ENCODE peak calls at places on chromosome 12, in seven cellular contexts. U is foreskin fibroblast, O is astrocyte of the spinal cord, V is colonic mucosa, G is astrocyte, J is PC-9, I is H9. Q is an unnamed sample.

GRCh38 chr12:130872179-130873096 is 572 bp downstream of the RAN start:
- DNase-seq in I (no peak), O (peak), G (peak), V (no peak), U (peak), J (peak), Q (peak)

GRCh38 chr12:49335118-49335954 is 1.7 kb downstream of the C1QL4 start:
- DNase-seq in I (no peak), O (no peak), U (no peak), J (no peak), G (no peak), V (no peak), Q (no peak)

GRCh38 chr12:104090685-104091084 is 26.4 kb downstream of the HCFC2 start:
- DNase-seq in O (no peak), G (no peak), V (no peak), J (no peak), I (no peak), U (no peak), Q (no peak)

GRCh38 chr12:132827763-132828703 is 636 bp downstream of the GOLGA3 start:
- DNase-seq in G (peak), O (peak), J (peak), U (peak), I (no peak), V (peak), Q (peak)

GRCh38 chr12:46177842-46178608 is 90.8 kb downstream of the SLC38A1 start:
- DNase-seq in U (no peak), G (no peak), I (no peak), J (no peak), V (no peak), O (no peak), Q (no peak)

GRCh38 chr12:65675141-65675621 is 149.1 kb upstream of the HMGA2 start:
- DNase-seq in V (no peak), J (no peak), I (no peak), G (peak), O (peak), U (peak), Q (no peak)

GRCh38 chr12:96397756-96398421 is 2.4 kb downstream of the CDK17 start:
- DNase-seq in V (no peak), O (peak), I (no peak), G (peak), J (no peak), U (no peak), Q (no peak)

GRCh38 chr12:109738878-109739665 is 25.4 kb downstream of the FAM222A start:
- DNase-seq in O (no peak), V (no peak), J (no peak), I (peak), G (peak), U (peak), Q (no peak)

GRCh38 chr12:132158677-132159554 is 14.7 kb downstream of the NOC4L start:
- DNase-seq in V (no peak), J (no peak), U (no peak), G (no peak), I (no peak), O (no peak), Q (no peak)

GRCh38 chr12:115267464-115267863 is 583.5 kb upstream of the TBX3 start:
- DNase-seq in J (no peak), G (no peak), U (peak), V (no peak), I (no peak), O (no peak), Q (no peak)

DNA sequence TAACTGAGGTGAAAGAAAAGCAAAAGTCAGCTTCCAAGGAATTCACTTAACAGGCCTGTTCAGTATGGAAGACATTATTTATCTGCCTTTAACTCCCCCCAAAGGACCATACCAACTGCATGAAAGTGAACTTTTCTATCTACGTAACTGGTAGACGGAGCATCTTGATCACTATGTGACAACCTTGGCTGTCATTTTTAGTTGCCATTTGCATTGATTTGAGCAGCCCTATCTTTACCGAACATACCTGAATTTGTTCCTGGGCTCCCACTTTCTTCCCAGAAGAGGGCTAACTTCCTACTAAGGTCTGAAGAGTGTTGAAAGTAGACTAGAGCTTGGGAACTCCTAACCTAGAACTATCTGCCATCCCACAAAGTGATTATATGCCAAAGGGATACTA is 9.4 kb downstream of the SRSF9 start:
- DNase-seq in I (no peak), O (no peak), G (no peak), J (no peak), V (no peak), U (no peak), Q (no peak)
- TF ChIP-seq CTCF in I (no peak), O (no peak), G (no peak), J (no peak), V (no peak), U (no peak), Q (no peak)

DNA sequence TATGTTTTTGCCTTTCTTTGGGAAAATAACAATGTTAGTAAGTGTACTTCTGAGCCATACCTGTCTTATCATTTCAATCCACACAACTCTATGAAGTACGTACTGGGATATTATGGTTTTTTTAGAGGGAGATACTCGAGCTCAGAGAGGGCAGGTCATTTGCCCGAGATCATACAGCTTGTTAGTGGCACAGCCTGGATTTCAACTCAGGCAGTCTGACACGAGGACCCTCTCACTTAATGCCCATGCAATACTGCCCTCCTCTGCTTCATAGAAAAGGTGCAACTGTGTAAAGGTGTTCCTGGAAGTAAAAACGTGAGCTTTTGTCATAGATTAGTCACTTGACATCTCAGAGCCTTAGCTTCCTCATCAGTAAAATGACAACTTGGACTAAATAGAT is 128.0 kb downstream of the NDUFA12 start:
- DNase-seq in V (no peak), G (no peak), J (peak), O (peak), U (no peak), I (peak), Q (peak)
- TF ChIP-seq CTCF in V (peak), G (no peak), J (peak), O (peak), U (no peak), I (peak), Q (peak)

GRCh38 chr12:41304526-41304925 is 116.4 kb downstream of the PDZRN4 start:
- DNase-seq in U (no peak), I (no peak), G (no peak), J (peak), O (no peak), V (no peak), Q (no peak)

GRCh38 chr12:41302979-41303403 is 114.9 kb downstream of the PDZRN4 start:
- DNase-seq in U (no peak), O (no peak), I (no peak), V (no peak), G (no peak), J (no peak), Q (no peak)
- TF ChIP-seq CTCF in U (no peak), O (no peak), I (no peak), V (no peak), G (no peak), J (no peak), Q (no peak)

DNA sequence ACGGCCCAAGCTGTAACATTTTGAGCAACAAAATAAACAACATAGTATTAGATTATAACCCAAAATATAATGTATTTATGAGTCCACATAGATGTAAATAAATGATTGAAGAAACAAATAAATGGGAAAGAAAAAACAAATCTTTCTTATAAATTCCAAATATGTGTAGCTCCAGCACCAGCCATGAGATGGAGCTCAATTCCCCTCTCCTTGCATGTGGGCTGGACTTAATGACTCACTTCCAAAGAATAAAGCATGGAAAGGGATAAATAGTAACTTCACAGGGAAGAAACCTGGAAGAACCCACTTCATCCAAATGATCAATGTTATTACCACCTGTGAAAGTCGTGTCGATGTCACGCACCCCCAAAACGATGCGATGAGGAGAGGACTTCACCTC is 158.8 kb downstream of the RPAP3 start:
- DNase-seq in I (no peak), G (peak), O (peak), U (peak), V (no peak), J (no peak), Q (no peak)
- TF ChIP-seq CTCF in I (peak), G (peak), O (peak), U (peak), V (no peak), J (peak), Q (no peak)

DNA sequence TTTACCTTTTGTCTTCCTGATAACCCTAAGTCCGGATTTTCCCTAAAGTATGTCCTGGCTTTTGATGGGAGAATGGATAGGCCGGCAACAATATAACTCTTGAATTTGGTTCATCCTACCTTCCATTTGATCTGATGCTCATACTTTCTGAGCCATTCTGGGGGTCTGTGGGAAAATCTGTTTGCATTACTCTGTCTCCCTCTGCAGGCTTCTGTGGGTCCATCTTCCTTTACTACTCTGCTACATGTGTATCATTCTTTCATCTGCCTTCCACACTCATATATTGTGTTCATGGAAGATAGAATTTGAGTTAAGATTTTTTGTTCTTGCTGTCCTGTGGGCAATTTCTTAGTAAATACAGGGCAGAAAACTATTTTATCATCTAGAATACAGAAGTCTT is 101.5 kb downstream of the NAV3 start:
- DNase-seq in V (no peak), O (no peak), G (no peak), U (no peak), I (peak), J (no peak), Q (no peak)
- TF ChIP-seq CTCF in V (no peak), O (peak), G (peak), U (no peak), I (peak), J (no peak), Q (no peak)

DNA sequence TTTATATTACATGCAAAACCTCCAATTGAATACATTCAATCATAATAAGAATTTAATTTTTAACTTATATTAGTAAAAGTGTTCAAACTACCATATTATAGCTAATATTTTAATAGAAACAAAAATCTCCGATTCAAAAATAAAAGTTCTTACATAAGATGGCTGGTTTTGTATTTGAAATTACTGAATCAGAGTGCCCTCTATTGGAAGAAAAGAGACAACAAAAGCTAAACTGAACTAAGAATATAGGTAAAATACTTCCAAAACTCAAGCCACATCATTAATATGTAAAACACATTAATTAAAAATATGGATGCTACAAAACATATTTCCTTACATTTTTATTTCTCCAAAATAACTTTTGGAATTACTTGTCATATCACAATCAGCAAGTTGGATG is 120.3 kb downstream of the GARIN6 start:
- DNase-seq in U (peak), O (peak), V (no peak), J (no peak), G (peak), I (no peak), Q (no peak)
- TF ChIP-seq CTCF in U (peak), O (peak), V (no peak), J (peak), G (peak), I (peak), Q (peak)

DNA sequence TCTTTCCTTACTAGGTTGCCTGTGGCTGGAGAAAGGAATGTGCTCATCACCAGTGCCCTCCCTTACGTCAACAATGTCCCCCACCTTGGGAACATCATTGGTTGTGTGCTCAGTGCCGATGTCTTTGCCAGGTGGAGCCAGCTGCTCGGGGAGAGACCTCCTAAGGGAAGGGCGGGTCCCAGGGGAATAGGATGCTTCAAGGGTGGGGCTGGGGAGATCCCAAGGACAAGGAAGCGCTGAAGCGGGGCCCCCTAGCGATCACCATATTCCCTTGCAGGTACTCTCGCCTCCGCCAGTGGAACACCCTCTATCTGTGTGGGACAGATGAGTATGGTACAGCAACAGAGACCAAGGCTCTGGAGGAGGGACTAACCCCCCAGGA is 10.3 kb downstream of the MARS1 start:
- DNase-seq in V (no peak), U (no peak), J (no peak), G (no peak), O (no peak), I (peak), Q (no peak)
- TF ChIP-seq CTCF in V (no peak), U (no peak), J (no peak), G (no peak), O (peak), I (peak), Q (no peak)

Q was measured in GM13977.